ENCODE peak calls at places on chromosomes 7 and 10, in seven cellular contexts. C is stimulated activated CD8-positive, alpha-beta memory T cell treated with anti-CD3 and anti-CD28 coated beads, Interleukin-7, amount 100 ng/mL, for 48 hours; D is activated CD4-positive, alpha-beta T cell treated with anti-CD3 and anti-CD28 coated beads, Interleukin-2, amount 50 U/mL, for 24 hours; S is heart right ventricle; F is neuronal stem cell; Q is mammary epithelial cell; G is HAP-1. J is an unnamed sample.

GRCh38 chr10:15462253-15462885 is 91.3 kb upstream of the FAM171A1 start:
- DNase-seq in C (no peak), D (no peak), S (no peak), F (no peak), Q (no peak), G (no peak), J (no peak)

GRCh38 chr10:127298396-127298795 is 102.0 kb upstream of the INSYN2A start:
- DNase-seq in C (no peak), D (no peak), S (no peak), F (no peak), Q (no peak), G (no peak), J (no peak)

GRCh38 chr10:127834221-127834620 is 58.5 kb downstream of the CLRN3 start:
- DNase-seq in C (no peak), D (no peak), S (peak), F (no peak), Q (no peak), G (no peak), J (no peak)

GRCh38 chr7:74725840-74726239 is 48.0 kb upstream of the NCF1 start:
- DNase-seq in C (no peak), D (no peak), S (no peak), F (no peak), Q (no peak), G (no peak), J (no peak)

GRCh38 chr10:84762754-84763394 is 434.5 kb downstream of the CCSER2 start:
- DNase-seq in C (no peak), D (no peak), S (no peak), F (no peak), Q (no peak), G (no peak), J (no peak)

GRCh38 chr10:73774637-73775036 is 7.2 kb upstream of the CHCHD1 start:
- DNase-seq in C (no peak), D (no peak), S (no peak), F (no peak), Q (peak), G (no peak), J (no peak)

GRCh38 chr10:7797582-7797981 is 9.6 kb downstream of the ATP5F1C start:
- DNase-seq in C (no peak), D (no peak), S (peak), F (no peak), Q (peak), G (no peak), J (no peak)

GRCh38 chr7:135411098-135411497 is 98.8 kb downstream of the CNOT4 start:
- DNase-seq in C (no peak), D (no peak), S (no peak), F (no peak), Q (no peak), G (no peak), J (no peak)

GRCh38 chr7:142231716-142232115 is 26.1 kb downstream of the PRSS58 start:
- DNase-seq in C (no peak), D (no peak), S (no peak), F (peak), Q (no peak), G (peak), J (peak)

GRCh38 chr10:128078136-128078969 is 47.9 kb downstream of the MKI67 start:
- DNase-seq in C (no peak), D (no peak), S (no peak), F (peak), Q (no peak), G (peak), J (no peak)

GRCh38 chr10:112249722-112250121 is 33.5 kb upstream of the TECTB start:
- DNase-seq in C (no peak), D (no peak), S (no peak), F (no peak), Q (no peak), G (no peak), J (no peak)

GRCh38 chr7:158311791-158312190 is 275.8 kb downstream of the PTPRN2 start:
- DNase-seq in C (no peak), D (no peak), S (no peak), F (no peak), Q (no peak), G (no peak), J (no peak)

GRCh38 chr10:24501312-24501711 is 222.4 kb downstream of the ARHGAP21 start:
- DNase-seq in C (no peak), D (no peak), S (no peak), F (no peak), Q (no peak), G (no peak), J (no peak)

GRCh38 chr7:141076377-141076776 is 2.5 kb downstream of the TMEM178B start:
- DNase-seq in C (no peak), D (no peak), S (no peak), F (peak), Q (no peak), G (peak), J (no peak)

GRCh38 chr7:75987026-75987804 is 7.2 kb downstream of the TMEM120A start:
- DNase-seq in C (no peak), D (no peak), S (no peak), F (no peak), Q (no peak), G (no peak), J (no peak)

GRCh38 chr10:113802997-113803396 is 50.9 kb downstream of the DCLRE1A start:
- DNase-seq in C (no peak), D (no peak), S (no peak), F (no peak), Q (no peak), G (no peak), J (no peak)

GRCh38 chr7:151068069-151068773 is 8.8 kb downstream of the SLC4A2 start:
- DNase-seq in C (no peak), D (no peak), S (no peak), F (no peak), Q (no peak), G (no peak), J (no peak)

GRCh38 chr10:94320285-94320914 is 42.3 kb downstream of the NOC3L start:
- DNase-seq in C (no peak), D (peak), S (peak), F (peak), Q (peak), G (peak), J (peak)

GRCh38 chr10:35000936-35001335 is 89.2 kb downstream of the CUL2 start:
- DNase-seq in C (no peak), D (no peak), S (no peak), F (no peak), Q (no peak), G (no peak), J (no peak)

GRCh38 chr10:46527241-46527811 is 29.1 kb downstream of the GPRIN2 start:
- DNase-seq in C (no peak), D (no peak), S (no peak), F (no peak), Q (no peak), G (peak), J (no peak)

GRCh38 chr7:2913760-2914387 is 69.8 kb upstream of the GNA12 start:
- DNase-seq in C (no peak), D (no peak), S (no peak), F (no peak), Q (no peak), G (no peak), J (no peak)

GRCh38 chr7:745431-745980 is 18.4 kb upstream of the PRKAR1B start:
- DNase-seq in C (no peak), D (no peak), S (no peak), F (no peak), Q (no peak), G (no peak), J (no peak)

GRCh38 chr7:1156782-1157535 is 3.0 kb downstream of the ZFAND2A start:
- DNase-seq in C (no peak), D (no peak), S (no peak), F (no peak), Q (no peak), G (no peak), J (no peak)

GRCh38 chr10:77840636-77841035 is 85.9 kb downstream of the DLG5 start:
- DNase-seq in C (no peak), D (no peak), S (no peak), F (no peak), Q (no peak), G (no peak), J (no peak)

GRCh38 chr7:6556196-6556595 is 4.9 kb upstream of the GRID2IP start:
- DNase-seq in C (no peak), D (no peak), S (no peak), F (no peak), Q (no peak), G (peak), J (no peak)

GRCh38 chr7:107079212-107079940 is 34.9 kb downstream of the PRKAR2B start:
- DNase-seq in C (no peak), D (no peak), S (no peak), F (no peak), Q (no peak), G (no peak), J (no peak)

GRCh38 chr10:59708816-59709471 is 706 bp downstream of the SLC16A9 start:
- DNase-seq in C (no peak), D (no peak), S (peak), F (peak), Q (peak), G (peak), J (no peak)

GRCh38 chr7:148838905-148839304 is 45.2 kb downstream of the EZH2 start:
- DNase-seq in C (no peak), D (no peak), S (no peak), F (no peak), Q (no peak), G (no peak), J (no peak)

GRCh38 chr10:102120987-102121738 is 995 bp upstream of the LDB1 start:
- DNase-seq in C (no peak), D (no peak), S (peak), F (peak), Q (no peak), G (peak), J (peak)

GRCh38 chr10:63976538-63976937 is 455.3 kb downstream of the REEP3 start:
- DNase-seq in C (no peak), D (no peak), S (peak), F (peak), Q (peak), G (peak), J (peak)

GRCh38 chr7:66837007-66837406 is 84.0 kb upstream of the TMEM248 start:
- DNase-seq in C (peak), D (no peak), S (no peak), F (no peak), Q (peak), G (peak), J (peak)

GRCh38 chr10:120632047-120632446 is 175.0 kb downstream of the PLPP4 start:
- DNase-seq in C (no peak), D (no peak), S (no peak), F (no peak), Q (no peak), G (no peak), J (no peak)

GRCh38 chr7:46969303-46970130 is 612.4 kb downstream of the TNS3 start:
- DNase-seq in C (no peak), D (no peak), S (no peak), F (no peak), Q (peak), G (no peak), J (no peak)

GRCh38 chr10:91776266-91776665 is 22.0 kb upstream of the TNKS2 start:
- DNase-seq in C (no peak), D (no peak), S (no peak), F (no peak), Q (no peak), G (no peak), J (no peak)

GRCh38 chr10:100826661-100826982 is 81.2 kb downstream of the PAX2 start:
- DNase-seq in C (no peak), D (no peak), S (no peak), F (no peak), Q (no peak), G (no peak), J (no peak)

GRCh38 chr10:125193306-125193877 is 33.0 kb upstream of the CTBP2 start:
- DNase-seq in C (no peak), D (no peak), S (no peak), F (no peak), Q (no peak), G (no peak), J (no peak)

GRCh38 chr10:44703241-44704155 is 207.6 kb upstream of the TMEM72 start:
- DNase-seq in C (no peak), D (no peak), S (no peak), F (no peak), Q (no peak), G (no peak), J (no peak)

GRCh38 chr7:132750530-132751281 is 174.4 kb upstream of the PLXNA4 start:
- DNase-seq in C (no peak), D (no peak), S (no peak), F (no peak), Q (no peak), G (no peak), J (no peak)

GRCh38 chr10:46520381-46520780 is 36.1 kb downstream of the GPRIN2 start:
- DNase-seq in C (no peak), D (no peak), S (no peak), F (no peak), Q (no peak), G (peak), J (no peak)